ENCODE peak calls at places on chromosomes 16 and 17, in eight cellular contexts. One of them, this sample, is unnamed.

GRCh38 chr16:86520317-86521210 is 10.2 kb downstream of the FOXF1 start:
- DNase-seq in A549: no peak
- DNase-seq in osteoblast: peak; percentile 75
- DNase-seq in cardiac fibroblast: no peak
- DNase-seq in MCF 10A: no peak
- DNase-seq in fibroblast of lung: no peak
- DNase-seq in fibroblast of the aortic adventitia: no peak
- DNase-seq in right lobe of liver: no peak
- DNase-seq in this sample: no peak

GRCh38 chr17:4641297-4642195 is at the start of gene ALOX15:
- DNase-seq in right lobe of liver: no peak
- DNase-seq in fibroblast of lung: no peak
- DNase-seq in cardiac fibroblast: no peak
- DNase-seq in MCF 10A: no peak
- DNase-seq in osteoblast: peak; percentile 67
- DNase-seq in fibroblast of the aortic adventitia: no peak
- DNase-seq in A549: no peak
- DNase-seq in this sample: peak; percentile 44

GRCh38 chr16:7691533-7691932 is 358.9 kb downstream of the RBFOX1 start:
- DNase-seq in MCF 10A: no peak
- DNase-seq in A549: no peak
- DNase-seq in fibroblast of lung: no peak
- DNase-seq in cardiac fibroblast: no peak
- DNase-seq in right lobe of liver: no peak
- DNase-seq in osteoblast: no peak
- DNase-seq in fibroblast of the aortic adventitia: no peak
- DNase-seq in this sample: no peak

GRCh38 chr17:1653735-1654134 is 4.1 kb upstream of the RILP start:
- DNase-seq in right lobe of liver: no peak
- DNase-seq in cardiac fibroblast: no peak
- DNase-seq in fibroblast of the aortic adventitia: no peak
- DNase-seq in fibroblast of lung: no peak
- DNase-seq in osteoblast: peak; percentile 44
- DNase-seq in MCF 10A: no peak
- DNase-seq in A549: no peak
- DNase-seq in this sample: no peak

GRCh38 chr16:89035013-89035697 is 58.1 kb upstream of the CBFA2T3 start:
- DNase-seq in cardiac fibroblast: no peak
- DNase-seq in fibroblast of lung: no peak
- DNase-seq in right lobe of liver: peak; percentile 12
- DNase-seq in A549: no peak
- DNase-seq in fibroblast of the aortic adventitia: no peak
- DNase-seq in osteoblast: peak; percentile 62
- DNase-seq in MCF 10A: no peak
- DNase-seq in this sample: peak; percentile 1

GRCh38 chr16:51621610-51622009 is 470.5 kb upstream of the SALL1 start:
- DNase-seq in MCF 10A: peak; percentile 48
- DNase-seq in A549: peak; percentile 46
- DNase-seq in osteoblast: no peak
- DNase-seq in right lobe of liver: no peak
- DNase-seq in cardiac fibroblast: peak; percentile 6
- DNase-seq in fibroblast of the aortic adventitia: no peak
- DNase-seq in fibroblast of lung: no peak
- DNase-seq in this sample: no peak

GRCh38 chr16:50309156-50309526 is 42.8 kb downstream of the ADCY7 start:
- DNase-seq in osteoblast: peak; percentile 41
- DNase-seq in MCF 10A: no peak
- DNase-seq in fibroblast of lung: no peak
- DNase-seq in right lobe of liver: no peak
- DNase-seq in A549: no peak
- DNase-seq in cardiac fibroblast: no peak
- DNase-seq in fibroblast of the aortic adventitia: no peak
- DNase-seq in this sample: no peak

GRCh38 chr16:85754403-85754802 is 3.5 kb upstream of the C16orf74 start:
- DNase-seq in fibroblast of lung: no peak
- DNase-seq in osteoblast: peak; percentile 42
- DNase-seq in MCF 10A: no peak
- DNase-seq in fibroblast of the aortic adventitia: no peak
- DNase-seq in A549: no peak
- DNase-seq in right lobe of liver: no peak
- DNase-seq in cardiac fibroblast: no peak
- DNase-seq in this sample: no peak

GRCh38 chr16:56042416-56042815 is 148.9 kb upstream of the GNAO1 start:
- DNase-seq in A549: no peak
- DNase-seq in MCF 10A: no peak
- DNase-seq in right lobe of liver: no peak
- DNase-seq in cardiac fibroblast: no peak
- DNase-seq in osteoblast: no peak
- DNase-seq in fibroblast of the aortic adventitia: no peak
- DNase-seq in fibroblast of lung: no peak
- DNase-seq in this sample: no peak

GRCh38 chr17:7774037-7774659 is 56.6 kb downstream of the DNAH2 start:
- DNase-seq in A549: peak; percentile 35
- DNase-seq in MCF 10A: peak; percentile 40
- DNase-seq in fibroblast of lung: peak; percentile 83
- DNase-seq in fibroblast of the aortic adventitia: peak; percentile 51
- DNase-seq in right lobe of liver: peak; percentile 47
- DNase-seq in osteoblast: no peak
- DNase-seq in cardiac fibroblast: peak; percentile 59
- DNase-seq in this sample: no peak

DNA sequence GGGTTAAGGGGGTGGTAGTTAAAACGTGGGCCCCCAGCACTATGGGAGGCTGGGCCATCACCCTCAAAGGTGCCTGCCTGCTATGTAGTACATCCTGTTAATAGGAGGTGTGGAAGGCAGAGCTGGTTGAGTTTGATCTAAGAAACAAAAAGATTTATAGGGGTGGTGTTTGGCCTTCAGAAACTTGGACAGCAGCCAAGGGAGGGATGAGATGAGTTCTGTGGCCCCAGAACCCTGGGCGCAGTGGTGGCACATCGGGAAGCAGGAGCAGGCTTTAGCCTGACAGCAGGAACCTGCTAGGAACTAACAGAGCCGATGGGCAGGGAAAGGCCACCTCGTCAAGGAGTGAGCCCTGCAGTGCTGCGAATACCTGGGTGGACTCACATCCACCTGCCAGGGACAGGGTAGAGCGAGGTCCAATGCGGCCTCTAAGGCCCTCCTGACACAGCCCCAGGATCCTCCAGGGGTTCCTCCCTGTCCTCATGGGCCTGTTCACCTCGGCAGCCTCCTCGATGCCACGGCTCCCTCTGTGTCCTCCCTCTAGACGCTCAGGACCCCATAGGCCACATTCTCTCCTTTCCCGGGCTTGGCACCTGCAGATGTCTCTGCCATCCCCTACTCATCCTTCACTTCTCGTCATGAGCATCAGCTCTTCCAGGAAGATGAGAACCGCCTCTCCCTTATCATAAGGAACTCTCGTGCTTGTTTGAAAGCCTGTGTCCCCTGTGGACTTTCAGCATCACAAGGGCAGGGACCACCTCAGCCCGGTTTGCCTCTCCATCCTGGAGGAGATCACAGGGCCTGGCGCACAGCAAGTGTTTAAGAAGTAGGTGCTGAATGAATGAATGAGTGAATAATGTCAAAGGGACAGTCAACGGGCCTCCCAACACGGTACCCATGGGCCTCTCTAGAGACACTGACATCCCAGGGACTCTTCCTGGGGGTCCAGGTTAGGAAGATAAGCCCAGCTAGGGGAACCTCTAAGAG is 103.5 kb upstream of the TNRC6C start:
- DNase-seq in MCF 10A: no peak
- DNase-seq in osteoblast: peak; percentile 66
- DNase-seq in right lobe of liver: no peak
- DNase-seq in A549: no peak
- DNase-seq in cardiac fibroblast: no peak
- DNase-seq in fibroblast of lung: no peak
- DNase-seq in fibroblast of the aortic adventitia: no peak
- DNase-seq in this sample: no peak
- TF ChIP-seq CTCF in MCF 10A: no peak
- TF ChIP-seq CTCF in osteoblast: no peak
- TF ChIP-seq CTCF in right lobe of liver: no peak
- TF ChIP-seq CTCF in A549: no peak
- TF ChIP-seq CTCF in cardiac fibroblast: no peak
- TF ChIP-seq CTCF in fibroblast of lung: no peak
- TF ChIP-seq CTCF in fibroblast of the aortic adventitia: no peak
- TF ChIP-seq CTCF in this sample: no peak

GRCh38 chr17:82419471-82419995 is 1.1 kb upstream of the OGFOD3 start:
- DNase-seq in right lobe of liver: no peak
- DNase-seq in A549: no peak
- DNase-seq in fibroblast of the aortic adventitia: peak; percentile 17
- DNase-seq in osteoblast: no peak
- DNase-seq in MCF 10A: no peak
- DNase-seq in cardiac fibroblast: no peak
- DNase-seq in fibroblast of lung: peak; percentile 17
- DNase-seq in this sample: no peak
- TF ChIP-seq CTCF in right lobe of liver: no peak
- TF ChIP-seq CTCF in A549: no peak
- TF ChIP-seq CTCF in fibroblast of the aortic adventitia: no peak
- TF ChIP-seq CTCF in osteoblast: no peak
- TF ChIP-seq CTCF in MCF 10A: no peak
- TF ChIP-seq CTCF in cardiac fibroblast: no peak
- TF ChIP-seq CTCF in fibroblast of lung: no peak
- TF ChIP-seq CTCF in this sample: no peak

GRCh38 chr17:67836205-67836987 is 11.1 kb downstream of the BPTF start:
- DNase-seq in A549: no peak
- DNase-seq in right lobe of liver: no peak
- DNase-seq in cardiac fibroblast: peak; percentile 71
- DNase-seq in fibroblast of the aortic adventitia: peak; percentile 43
- DNase-seq in MCF 10A: no peak
- DNase-seq in fibroblast of lung: peak; percentile 29
- DNase-seq in osteoblast: peak; percentile 55
- DNase-seq in this sample: no peak

GRCh38 chr17:67833134-67833533 is 7.8 kb downstream of the BPTF start:
- DNase-seq in fibroblast of the aortic adventitia: no peak
- DNase-seq in MCF 10A: no peak
- DNase-seq in fibroblast of lung: no peak
- DNase-seq in right lobe of liver: no peak
- DNase-seq in A549: no peak
- DNase-seq in cardiac fibroblast: no peak
- DNase-seq in osteoblast: no peak
- DNase-seq in this sample: no peak

GRCh38 chr17:67831268-67831667 is 6.0 kb downstream of the BPTF start:
- DNase-seq in fibroblast of lung: no peak
- DNase-seq in MCF 10A: peak; percentile 9
- DNase-seq in A549: no peak
- DNase-seq in osteoblast: no peak
- DNase-seq in fibroblast of the aortic adventitia: peak; percentile 42
- DNase-seq in right lobe of liver: no peak
- DNase-seq in cardiac fibroblast: no peak
- DNase-seq in this sample: no peak

GRCh38 chr17:67834634-67835033 is 9.3 kb downstream of the BPTF start:
- DNase-seq in fibroblast of lung: no peak
- DNase-seq in osteoblast: no peak
- DNase-seq in MCF 10A: no peak
- DNase-seq in A549: no peak
- DNase-seq in right lobe of liver: no peak
- DNase-seq in fibroblast of the aortic adventitia: no peak
- DNase-seq in cardiac fibroblast: no peak
- DNase-seq in this sample: no peak

DNA sequence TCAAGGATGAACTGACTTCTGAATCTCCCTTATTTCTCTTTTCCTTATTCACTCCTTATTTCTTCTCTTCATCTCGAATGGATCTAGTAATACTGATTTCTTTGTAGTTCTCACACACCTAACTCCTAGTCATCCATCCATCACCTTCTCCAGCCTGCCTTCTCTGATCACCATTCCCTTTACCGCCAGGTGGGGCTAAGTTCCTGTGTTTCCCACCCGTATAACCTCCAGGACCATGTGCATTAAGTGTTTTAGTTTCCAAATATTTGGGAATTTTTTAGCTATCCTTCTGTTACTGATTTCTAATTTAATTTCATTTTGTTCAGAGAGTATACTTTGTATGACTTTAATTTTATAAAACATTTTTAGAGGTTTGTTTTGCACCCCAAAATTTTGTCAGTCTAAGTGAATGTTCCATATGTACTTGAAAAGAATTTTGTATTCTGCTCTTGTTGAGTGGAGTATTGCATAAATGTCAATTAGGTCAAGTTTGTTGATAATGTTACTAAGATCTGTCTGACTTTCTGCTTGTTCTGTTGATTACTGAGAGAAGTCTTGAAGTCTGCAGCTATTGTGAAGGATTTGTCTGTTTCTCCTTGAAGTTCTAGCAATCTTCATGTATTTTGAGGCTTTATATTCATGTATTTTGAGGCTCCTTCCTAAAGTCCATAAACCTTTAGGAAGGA is 8.8 kb downstream of the BPTF start:
- DNase-seq in fibroblast of the aortic adventitia: no peak
- DNase-seq in right lobe of liver: no peak
- DNase-seq in MCF 10A: no peak
- DNase-seq in fibroblast of lung: no peak
- DNase-seq in A549: no peak
- DNase-seq in osteoblast: peak; percentile 71
- DNase-seq in cardiac fibroblast: no peak
- DNase-seq in this sample: no peak
- TF ChIP-seq CTCF in fibroblast of the aortic adventitia: no peak
- TF ChIP-seq CTCF in right lobe of liver: no peak
- TF ChIP-seq CTCF in MCF 10A: no peak
- TF ChIP-seq CTCF in fibroblast of lung: no peak
- TF ChIP-seq CTCF in A549: no peak
- TF ChIP-seq CTCF in osteoblast: no peak
- TF ChIP-seq CTCF in cardiac fibroblast: no peak
- TF ChIP-seq CTCF in this sample: peak; percentile 13

DNA sequence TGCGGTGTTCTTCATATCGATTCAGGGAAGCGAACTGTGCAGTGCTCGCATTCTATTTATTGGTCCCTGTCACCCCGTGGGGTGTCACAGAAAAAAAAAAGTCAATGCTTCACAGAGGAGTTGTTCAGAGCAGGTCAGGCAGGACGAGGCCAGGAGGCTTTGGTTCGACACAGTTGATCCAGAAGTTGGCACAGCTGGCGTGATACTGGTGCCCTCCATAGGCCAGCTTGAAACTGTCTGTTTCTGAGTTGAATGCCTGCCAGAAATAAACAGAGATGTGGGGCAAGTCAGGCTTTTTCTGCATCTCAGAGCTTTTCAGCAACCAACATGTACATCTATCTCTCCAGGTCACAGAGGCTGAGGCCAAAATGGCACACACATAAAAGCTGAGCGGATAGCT is 29.1 kb downstream of the DUSP14 start:
- DNase-seq in osteoblast: no peak
- DNase-seq in fibroblast of lung: peak; percentile 35
- DNase-seq in fibroblast of the aortic adventitia: no peak
- DNase-seq in MCF 10A: peak; percentile 5
- DNase-seq in right lobe of liver: no peak
- DNase-seq in cardiac fibroblast: no peak
- DNase-seq in A549: peak; percentile 29
- DNase-seq in this sample: no peak
- TF ChIP-seq CTCF in osteoblast: peak; percentile 10
- TF ChIP-seq CTCF in fibroblast of lung: no peak
- TF ChIP-seq CTCF in fibroblast of the aortic adventitia: no peak
- TF ChIP-seq CTCF in MCF 10A: no peak
- TF ChIP-seq CTCF in right lobe of liver: peak; percentile 57
- TF ChIP-seq CTCF in cardiac fibroblast: no peak
- TF ChIP-seq CTCF in A549: no peak
- TF ChIP-seq CTCF in this sample: no peak

This sample was measured in nephron progenitor cell.